ENCODE peak calls at places on chromosomes 3 and 15, in seven cellular contexts. F is left colon; C is SK-N-DZ; E is left ventricle myocardium inferior; S is GM23248; Z is activated CD4-positive, CD25-positive, alpha-beta regulatory T cell; W is fibroblast of pulmonary artery. R is an unnamed sample.

GRCh38 chr3:50340404-50341329 is at the start of gene RASSF1:
- DNase-seq in C (no peak), Z (peak), F (peak), W (peak), E (peak), S (peak), R (no peak)

GRCh38 chr15:52013151-52013791 is 5.7 kb upstream of the MAPK6 start:
- DNase-seq in C (no peak), Z (no peak), W (peak), F (no peak), S (peak), E (no peak), R (no peak)

GRCh38 chr3:125161607-125162219 is 50.8 kb downstream of the SLC12A8 start:
- DNase-seq in W (no peak), F (no peak), E (peak), S (no peak), Z (no peak), C (no peak), R (no peak)

GRCh38 chr3:65196663-65197062 is 508.9 kb upstream of the ADAMTS9 start:
- DNase-seq in F (no peak), E (no peak), Z (no peak), C (no peak), S (no peak), W (peak), R (peak)

GRCh38 chr3:189512824-189513223 is 118.4 kb upstream of the TP63 start:
- DNase-seq in Z (no peak), C (no peak), W (no peak), F (no peak), S (no peak), E (no peak), R (no peak)

GRCh38 chr3:60855250-60855649 is 396.0 kb downstream of the FHIT start:
- DNase-seq in Z (no peak), C (no peak), E (no peak), S (no peak), W (no peak), F (no peak), R (no peak)

GRCh38 chr3:152232001-152232400 is 36.7 kb upstream of the MBNL1 start:
- DNase-seq in C (no peak), F (no peak), S (no peak), E (no peak), Z (no peak), W (no peak), R (no peak)

GRCh38 chr3:71185733-71186455 is 397.6 kb downstream of the FOXP1 start:
- DNase-seq in Z (peak), W (peak), C (no peak), E (no peak), F (no peak), S (peak), R (no peak)

GRCh38 chr3:187929115-187929828 is 184.0 kb upstream of the BCL6 start:
- DNase-seq in W (no peak), E (no peak), C (no peak), Z (no peak), S (no peak), F (no peak), R (no peak)

GRCh38 chr3:134334231-134334900 is 39.9 kb downstream of the AMOTL2 start:
- DNase-seq in C (no peak), E (no peak), S (peak), F (peak), Z (no peak), W (no peak), R (peak)

GRCh38 chr3:44568561-44568960 is 13.6 kb downstream of the ZKSCAN7 start:
- DNase-seq in Z (no peak), C (no peak), S (peak), W (peak), E (no peak), F (no peak), R (peak)

GRCh38 chr3:179449621-179450020 is 1.6 kb downstream of the GNB4 start:
- DNase-seq in E (no peak), F (no peak), W (peak), S (peak), C (no peak), Z (no peak), R (peak)

GRCh38 chr3:134623615-134624245 is 27.1 kb downstream of the KY start:
- DNase-seq in C (no peak), F (peak), W (no peak), E (no peak), Z (no peak), S (no peak), R (no peak)

GRCh38 chr15:46815765-46816164 is 901.5 kb upstream of the SEMA6D start:
- DNase-seq in C (peak), W (no peak), F (no peak), Z (no peak), E (peak), S (no peak), R (no peak)

GRCh38 chr15:75584121-75584520 is 5.0 kb upstream of the PTPN9 start:
- DNase-seq in Z (no peak), F (no peak), S (peak), W (peak), C (no peak), E (no peak), R (no peak)

GRCh38 chr3:100540791-100541334 is 48.4 kb downstream of the TMEM45A start:
- DNase-seq in E (no peak), W (no peak), S (no peak), F (no peak), Z (no peak), C (no peak), R (no peak)

GRCh38 chr3:124862006-124862405 is 25.2 kb downstream of the ITGB5 start:
- DNase-seq in E (no peak), Z (no peak), C (no peak), S (no peak), W (no peak), F (no peak), R (no peak)

GRCh38 chr15:38883987-38884386 is 319.4 kb upstream of the RASGRP1 start:
- DNase-seq in C (peak), W (peak), Z (no peak), E (no peak), S (peak), F (no peak), R (peak)

GRCh38 chr3:43330981-43331380 is 44.6 kb downstream of the SNRK start:
- DNase-seq in C (no peak), F (no peak), S (no peak), Z (no peak), E (no peak), W (no peak), R (no peak)

GRCh38 chr15:66404532-66404931 is 17.8 kb downstream of the MAP2K1 start:
- DNase-seq in E (no peak), W (no peak), F (no peak), S (no peak), C (no peak), Z (no peak), R (no peak)

GRCh38 chr3:12620729-12621128 is 43.2 kb downstream of the RAF1 start:
- DNase-seq in E (no peak), C (no peak), F (no peak), Z (no peak), W (no peak), S (no peak), R (no peak)

GRCh38 chr3:34053631-34054030 is 255.2 kb downstream of the PDCD6IP start:
- DNase-seq in E (no peak), Z (no peak), C (no peak), W (peak), F (no peak), S (peak), R (no peak)

GRCh38 chr15:66136948-66137347 is 116.6 kb downstream of the MEGF11 start:
- DNase-seq in C (no peak), Z (no peak), F (no peak), E (no peak), W (no peak), S (no peak), R (no peak)

GRCh38 chr3:97721446-97721845 is 43.1 kb upstream of the ARL6 start:
- DNase-seq in W (no peak), C (no peak), S (no peak), F (no peak), Z (no peak), E (no peak), R (no peak)

GRCh38 chr3:169624533-169624972 is 39.0 kb downstream of the MECOM start:
- DNase-seq in E (no peak), C (peak), W (peak), S (no peak), F (no peak), Z (no peak), R (no peak)

GRCh38 chr15:100863406-100864198 is 16.0 kb upstream of the ALDH1A3 start:
- DNase-seq in W (peak), F (peak), Z (no peak), E (peak), S (peak), C (no peak), R (peak)

GRCh38 chr15:82646250-82647044 is 716 bp downstream of the CPEB1 start:
- DNase-seq in C (no peak), Z (no peak), S (peak), W (no peak), E (no peak), F (no peak), R (no peak)

GRCh38 chr3:171415070-171415469 is 45.1 kb downstream of the TNIK start:
- DNase-seq in E (no peak), F (no peak), C (no peak), Z (no peak), S (peak), W (peak), R (peak)

GRCh38 chr3:13642597-13642996 is 93.7 kb downstream of the FBLN2 start:
- DNase-seq in C (no peak), F (no peak), S (peak), W (no peak), Z (no peak), E (no peak), R (no peak)

GRCh38 chr3:112699436-112699978 is 58.6 kb upstream of the CCDC80 start:
- DNase-seq in E (no peak), S (peak), F (no peak), W (peak), C (no peak), Z (no peak), R (peak)

GRCh38 chr3:126952983-126953660 is 29.8 kb upstream of the PLXNA1 start:
- DNase-seq in S (no peak), C (no peak), W (no peak), Z (no peak), F (no peak), E (peak), R (no peak)

GRCh38 chr15:98865397-98866339 is 141.9 kb downstream of the PGPEP1L start:
- DNase-seq in W (peak), C (peak), F (peak), S (no peak), E (peak), Z (peak), R (peak)